ENCODE peak calls at places on chromosomes 2 and 18, in ten cellular contexts. P, U, D, F, T, V, C, O, I and L are unnamed samples.

GRCh38 chr2:204551464-204551863 is 6.2 kb downstream of the PARD3B start:
- DNase-seq in P (no peak), U (no peak), D (no peak), F (no peak), T (no peak), V (no peak), C (no peak), O (no peak), I (no peak), L (no peak)

GRCh38 chr2:75324141-75324540 is 124.8 kb upstream of the TACR1 start:
- DNase-seq in P (no peak), U (no peak), D (no peak), F (no peak), T (no peak), V (no peak), C (peak; percentile 7), O (no peak), I (no peak), L (no peak)

GRCh38 chr2:208319403-208319802 is 53.3 kb downstream of the PIKFYVE start:
- DNase-seq in P (no peak), U (no peak), D (no peak), F (peak; percentile 41), T (no peak), V (no peak), C (no peak), O (no peak), I (no peak), L (no peak)

GRCh38 chr18:59787998-59788875 is 91.0 kb upstream of the CCBE1 start:
- DNase-seq in P (peak; percentile 73), U (no peak), D (no peak), F (peak; percentile 83), T (no peak), V (peak; percentile 17), C (peak; percentile 70), O (peak; percentile 56), I (no peak), L (no peak)

GRCh38 chr2:101509498-101510274 is 34.8 kb upstream of the RFX8 start:
- DNase-seq in P (peak; percentile 21), U (no peak), D (no peak), F (peak; percentile 57), T (no peak), V (no peak), C (peak; percentile 27), O (no peak), I (no peak), L (no peak)

GRCh38 chr2:121128741-121129659 is 156.0 kb downstream of the TFCP2L1 start:
- DNase-seq in P (peak; percentile 45), U (no peak), D (peak; percentile 69), F (peak; percentile 1), T (no peak), V (peak; percentile 60), C (peak; percentile 37), O (peak; percentile 22), I (no peak), L (no peak)

GRCh38 chr2:78592547-78592946 is 433.0 kb upstream of the REG3G start:
- DNase-seq in P (no peak), U (no peak), D (peak; percentile 12), F (no peak), T (no peak), V (no peak), C (no peak), O (no peak), I (no peak), L (no peak)

GRCh38 chr2:38615237-38615636 is 12.5 kb upstream of the HNRNPLL start:
- DNase-seq in P (peak; percentile 45), U (no peak), D (no peak), F (peak; percentile 74), T (no peak), V (no peak), C (peak; percentile 56), O (no peak), I (no peak), L (no peak)

GRCh38 chr2:231396058-231396821 is 730 bp downstream of the B3GNT7 start:
- DNase-seq in P (peak; percentile 13), U (no peak), D (peak; percentile 62), F (no peak), T (no peak), V (no peak), C (no peak), O (no peak), I (no peak), L (no peak)

GRCh38 chr2:75569546-75569945 is 8.8 kb upstream of the EVA1A start:
- DNase-seq in P (no peak), U (no peak), D (no peak), F (no peak), T (no peak), V (no peak), C (no peak), O (no peak), I (no peak), L (no peak)

GRCh38 chr2:124804014-124804940 is 779.2 kb downstream of the CNTNAP5 start:
- DNase-seq in P (peak; percentile 6), U (peak; percentile 8), D (peak; percentile 72), F (peak; percentile 30), T (no peak), V (peak; percentile 19), C (peak; percentile 31), O (peak; percentile 62), I (no peak), L (no peak)

GRCh38 chr2:81304154-81304830 is 999.7 kb upstream of the LRRTM1 start:
- DNase-seq in P (no peak), U (no peak), D (no peak), F (no peak), T (no peak), V (peak; percentile 35), C (no peak), O (no peak), I (no peak), L (no peak)

GRCh38 chr18:72555101-72555500 is 11.0 kb upstream of the CBLN2 start:
- DNase-seq in P (no peak), U (no peak), D (no peak), F (no peak), T (no peak), V (no peak), C (no peak), O (no peak), I (no peak), L (no peak)

GRCh38 chr2:167132066-167132465 is 243.8 kb downstream of the XIRP2 start:
- DNase-seq in P (no peak), U (no peak), D (no peak), F (no peak), T (no peak), V (no peak), C (no peak), O (no peak), I (no peak), L (no peak)

GRCh38 chr2:46075848-46076247 is 221.4 kb upstream of the EPAS1 start:
- DNase-seq in P (no peak), U (no peak), D (no peak), F (no peak), T (no peak), V (no peak), C (no peak), O (no peak), I (no peak), L (no peak)

GRCh38 chr2:235570966-235571692 is 77.3 kb downstream of the AGAP1 start:
- DNase-seq in P (no peak), U (no peak), D (no peak), F (no peak), T (no peak), V (no peak), C (no peak), O (no peak), I (no peak), L (no peak)

GRCh38 chr2:39584283-39584972 is 81.3 kb upstream of the TMEM178A start:
- DNase-seq in P (peak; percentile 54), U (no peak), D (no peak), F (peak; percentile 68), T (no peak), V (no peak), C (peak; percentile 91), O (no peak), I (peak; percentile 41), L (no peak)

GRCh38 chr2:105800036-105800755 is 55.5 kb downstream of the NCK2 start:
- DNase-seq in P (peak; percentile 26), U (no peak), D (no peak), F (peak; percentile 63), T (no peak), V (peak; percentile 40), C (peak; percentile 78), O (no peak), I (no peak), L (no peak)

GRCh38 chr2:70920367-70920715 is 15.4 kb upstream of the ATP6V1B1 start:
- DNase-seq in P (no peak), U (no peak), D (no peak), F (no peak), T (no peak), V (no peak), C (no peak), O (no peak), I (no peak), L (no peak)

GRCh38 chr2:11493282-11493681 is 27.3 kb upstream of the E2F6 start:
- DNase-seq in P (no peak), U (no peak), D (no peak), F (no peak), T (no peak), V (no peak), C (no peak), O (no peak), I (no peak), L (no peak)